ENCODE peak calls at places on chromosomes 13 and 19, in five cellular contexts. C is pancreas, J is cardiac fibroblast, S is mesenchymal stem cell, U is tibial nerve. V is an unnamed sample.

GRCh38 chr13:37360556-37360955 is 238.0 kb downstream of the POSTN start:
- DNase-seq in U (no peak), C (no peak), S (peak), J (peak), V (no peak)

GRCh38 chr13:21012841-21013681 is 48.3 kb downstream of the LATS2 start:
- DNase-seq in S (no peak), U (no peak), J (peak), C (no peak), V (no peak)

GRCh38 chr13:43078399-43078798 is 55.0 kb downstream of the DNAJC15 start:
- DNase-seq in S (no peak), C (no peak), J (no peak), U (no peak), V (no peak)

GRCh38 chr13:41835871-41836270 is 125.0 kb downstream of the VWA8 start:
- DNase-seq in S (no peak), J (peak), C (no peak), U (no peak), V (no peak)

GRCh38 chr13:44050450-44051063 is 170.9 kb downstream of the LACC1 start:
- DNase-seq in S (peak), U (peak), C (no peak), J (peak), V (no peak)

GRCh38 chr19:413756-414420 is 4.9 kb upstream of the C2CD4C start:
- DNase-seq in U (no peak), J (no peak), C (no peak), S (no peak), V (no peak)

GRCh38 chr19:48630289-48631036 is 6.7 kb downstream of the DBP start:
- DNase-seq in U (no peak), J (peak), S (peak), C (peak), V (no peak)

GRCh38 chr13:73220966-73221720 is 162.3 kb downstream of the KLF5 start:
- DNase-seq in J (no peak), C (no peak), S (peak), U (no peak), V (no peak)

GRCh38 chr19:38318595-38319142 is 976 bp upstream of the KCNK6 start:
- DNase-seq in U (no peak), C (no peak), J (no peak), S (no peak), V (no peak)

GRCh38 chr13:112722433-112723250 is 32.8 kb downstream of the ATP11A start:
- DNase-seq in C (no peak), J (peak), U (no peak), S (peak), V (no peak)

GRCh38 chr19:19554074-19555023 is 16.3 kb downstream of the CILP2 start:
- DNase-seq in U (peak), S (peak), J (peak), C (no peak), V (no peak)

GRCh38 chr19:32921624-32922023 is 50.1 kb downstream of the CEP89 start:
- DNase-seq in J (no peak), S (no peak), U (no peak), C (no peak), V (no peak)

GRCh38 chr13:52644108-52644507 is 1.9 kb downstream of the HNRNPA1L2 start:
- DNase-seq in J (no peak), C (no peak), S (no peak), U (no peak), V (no peak)

GRCh38 chr19:15091918-15092753 is 10.1 kb downstream of the OR1I1 start:
- DNase-seq in U (peak), C (peak), S (peak), J (peak), V (no peak)

GRCh38 chr13:92103673-92104296 is 705.4 kb downstream of the GPC5 start:
- DNase-seq in J (no peak), U (no peak), S (peak), C (no peak), V (no peak)

GRCh38 chr13:111212517-111212873 is 97.4 kb downstream of the ARHGEF7 start:
- DNase-seq in S (no peak), U (no peak), J (no peak), C (no peak), V (no peak)

GRCh38 chr13:66139250-66139649 is 1090.9 kb downstream of the PCDH9 start:
- DNase-seq in S (peak), U (no peak), C (no peak), J (no peak), V (no peak)

GRCh38 chr13:86464193-86464592 is 665.0 kb upstream of the SLITRK6 start:
- DNase-seq in S (no peak), C (no peak), U (no peak), J (no peak), V (no peak)

GRCh38 chr19:16820056-16820455 is 9.1 kb upstream of the SIN3B start:
- DNase-seq in C (no peak), U (no peak), J (no peak), S (no peak), V (no peak)

GRCh38 chr19:21147540-21147939 is 5.7 kb downstream of the ZNF431 start:
- DNase-seq in U (no peak), S (no peak), J (no peak), C (no peak), V (no peak)

GRCh38 chr19:54254195-54254906 is 2.7 kb downstream of the LILRB5 start:
- DNase-seq in J (no peak), S (no peak), U (no peak), C (no peak), V (no peak)

GRCh38 chr19:54256250-54257115 is 590 bp downstream of the LILRB5 start:
- DNase-seq in U (no peak), S (no peak), J (no peak), C (no peak), V (no peak)

GRCh38 chr19:54253331-54254194 is 3.5 kb downstream of the LILRB5 start:
- DNase-seq in S (no peak), J (no peak), U (no peak), C (peak), V (no peak)

GRCh38 chr19:54255105-54255775 is 1.8 kb downstream of the LILRB5 start:
- DNase-seq in U (no peak), C (peak), J (no peak), S (no peak), V (no peak)

DNA sequence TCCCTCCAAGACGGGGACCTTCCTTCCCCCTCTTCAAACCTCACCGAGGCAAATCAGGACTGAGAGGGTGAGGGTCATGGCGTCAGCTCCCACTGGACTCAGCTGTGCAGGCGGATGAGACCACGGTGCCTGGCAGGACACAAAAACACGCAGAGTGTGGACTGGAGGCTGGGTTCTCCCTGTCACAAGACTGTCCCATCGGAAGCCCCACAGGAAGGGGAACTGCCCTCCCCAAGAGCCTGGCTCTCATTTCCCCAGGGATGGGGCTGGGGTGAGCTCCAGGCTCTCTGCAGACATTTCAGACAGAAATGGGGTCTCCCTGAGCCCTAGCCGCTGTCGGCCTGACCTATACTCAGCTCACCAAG is at the start of gene LILRB5:
- DNase-seq in J (no peak), U (no peak), C (no peak), S (no peak), V (no peak)
- H3K4me3 ChIP-seq in J (no peak), U (no peak), C (no peak), S (no peak), V (no peak)

DNA sequence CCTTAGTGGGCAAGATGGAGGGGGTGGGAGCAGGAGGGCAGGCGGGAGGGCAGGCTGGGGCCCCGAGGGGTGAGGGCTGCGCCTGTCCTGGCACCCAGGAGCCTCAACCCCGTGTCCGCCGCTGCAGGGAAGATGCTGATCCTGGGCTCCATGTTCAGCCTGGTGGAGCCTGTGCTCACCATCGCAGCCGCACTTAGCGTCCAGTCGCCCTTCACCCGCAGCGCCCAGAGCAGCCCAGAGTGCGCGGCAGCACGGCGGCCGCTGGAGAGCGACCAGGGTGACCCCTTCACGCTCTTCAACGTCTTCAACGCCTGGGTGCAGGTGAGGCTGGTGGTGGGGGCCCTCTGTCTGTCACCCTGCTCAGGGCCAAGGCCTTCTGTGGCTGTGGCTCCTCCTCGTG is 23.5 kb downstream of the DHX34 start:
- DNase-seq in U (no peak), C (no peak), S (no peak), J (no peak), V (no peak)
- H3K4me3 ChIP-seq in U (no peak), C (no peak), S (no peak), J (no peak), V (no peak)

GRCh38 chr13:31122143-31122542 is 39.6 kb downstream of the HSPH1 start:
- DNase-seq in U (peak), C (no peak), S (no peak), J (no peak), V (no peak)
- H3K4me3 ChIP-seq in U (no peak), C (no peak), S (no peak), J (no peak), V (no peak)

GRCh38 chr19:5913739-5914357 is at the start of gene CAPS:
- DNase-seq in C (peak), S (no peak), U (no peak), J (peak), V (no peak)

GRCh38 chr19:5914358-5914774 is 312 bp downstream of the CAPS start:
- DNase-seq in U (no peak), S (no peak), J (no peak), C (peak), V (no peak)

GRCh38 chr19:5916201-5916708 is 2.2 kb downstream of the CAPS start:
- DNase-seq in S (no peak), J (no peak), U (no peak), C (peak), V (no peak)

GRCh38 chr19:5915782-5916165 is 1.7 kb downstream of the CAPS start:
- DNase-seq in U (no peak), S (no peak), J (no peak), C (peak), V (no peak)

DNA sequence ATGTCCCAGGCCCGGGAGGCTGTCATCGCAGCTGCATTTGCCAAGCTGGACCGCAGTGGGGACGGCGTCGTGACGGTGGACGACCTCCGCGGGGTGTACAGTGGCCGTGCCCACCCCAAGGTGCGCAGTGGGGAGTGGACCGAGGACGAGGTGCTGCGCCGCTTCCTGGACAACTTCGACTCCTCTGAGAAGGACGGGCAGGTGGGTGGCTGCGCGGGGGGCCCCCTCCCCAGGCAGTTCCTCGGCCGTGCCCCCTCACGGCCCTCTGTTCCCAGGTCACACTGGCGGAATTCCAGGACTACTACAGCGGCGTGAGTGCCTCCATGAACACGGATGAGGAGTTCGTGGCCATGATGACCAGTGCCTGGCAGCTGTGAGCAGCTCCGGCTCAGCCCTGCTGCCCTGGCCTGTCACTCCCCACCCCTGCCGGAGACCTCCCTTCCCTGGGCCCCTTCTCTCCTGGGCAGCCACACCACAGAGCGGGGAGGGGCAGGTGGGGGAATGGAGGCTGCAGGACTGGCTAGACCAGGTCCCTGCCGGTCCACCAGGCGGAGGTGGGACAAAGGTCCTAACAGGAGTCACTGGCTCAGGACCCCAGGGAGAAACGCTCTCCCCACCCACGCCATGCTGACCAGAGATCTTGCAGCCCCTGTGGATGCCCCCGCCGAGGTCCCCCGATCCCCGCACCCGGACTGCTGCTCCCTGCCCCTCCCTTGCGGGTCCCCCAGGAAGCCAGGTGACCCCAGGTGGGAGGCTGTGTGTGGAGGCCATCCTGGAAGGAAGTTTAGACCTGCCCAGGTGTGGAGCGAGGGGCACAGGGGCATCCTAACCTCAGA is 1.1 kb downstream of the CAPS start:
- DNase-seq in C (peak), S (no peak), U (no peak), J (no peak), V (no peak)
- H3K4me3 ChIP-seq in C (no peak), S (no peak), U (no peak), J (no peak), V (no peak)

V was measured in skeletal muscle cell.